ENCODE peak calls at places on chromosomes 12 and 14, in four cellular contexts. F is fibroblast of lung, N is H9, P is GM12878. O is an unnamed sample. For H3K9me3, the result is how much of the 10 kb centered on the place peaks cover.

GRCh38 chr12:47753021-47754001 is 5.4 kb downstream of the RAPGEF3 start:
- DNase-seq in P (no peak), F (no peak), N (peak), O (no peak)

GRCh38 chr14:70098257-70098809 is 90.4 kb downstream of the SLC8A3 start:
- DNase-seq in N (no peak), F (peak), P (no peak), O (no peak)

GRCh38 chr14:101957406-101958234 is 6.8 kb upstream of the DYNC1H1 start:
- DNase-seq in N (no peak), P (no peak), F (no peak), O (no peak)

GRCh38 chr12:131929530-131930456 is 717 bp downstream of the PUS1 start:
- DNase-seq in F (peak), P (no peak), N (peak), O (peak)

GRCh38 chr12:69464433-69464832 is 5.8 kb upstream of the FRS2 start:
- DNase-seq in N (no peak), P (no peak), F (no peak), O (no peak)

GRCh38 chr12:120394483-120395367 is 25.8 kb upstream of the MSI1 start:
- DNase-seq in P (no peak), N (peak), F (no peak), O (no peak)

GRCh38 chr12:116736962-116737773 is 701 bp downstream of the SPRING1 start:
- DNase-seq in P (no peak), F (no peak), N (no peak), O (no peak)

GRCh38 chr14:57575482-57575881 is 81.8 kb upstream of the CCDC198 start:
- DNase-seq in F (no peak), N (no peak), P (no peak), O (no peak)

GRCh38 chr12:2092890-2093289 is 40.1 kb downstream of the CACNA1C start:
- DNase-seq in P (no peak), F (peak), N (no peak), O (no peak)

GRCh38 chr14:76985021-76985420 is 43.5 kb downstream of the IRF2BPL start:
- DNase-seq in P (no peak), N (no peak), F (peak), O (no peak)

GRCh38 chr12:71431991-71432390 is 7.6 kb upstream of the LGR5 start:
- DNase-seq in P (no peak), F (no peak), N (no peak), O (no peak)

GRCh38 chr14:68961781-68962584 is 17.1 kb downstream of the ACTN1 start:
- DNase-seq in F (peak), P (no peak), N (peak), O (no peak)

GRCh38 chr14:100868621-100869370 is 34.7 kb downstream of the RTL1 start:
- DNase-seq in N (no peak), P (no peak), F (no peak), O (no peak)

GRCh38 chr12:27822076-27822712 is 42.2 kb upstream of the MANSC4 start:
- DNase-seq in F (peak), N (no peak), P (peak), O (peak)

GRCh38 chr12:90977224-90977623 is 22.2 kb upstream of the CCER1 start:
- DNase-seq in N (no peak), P (no peak), F (no peak), O (no peak)

GRCh38 chr12:48104531-48104930 is 1.3 kb downstream of the SENP1 start:
- DNase-seq in N (no peak), F (no peak), P (no peak), O (peak)

GRCh38 chr14:30957813-30958370 is 67.6 kb upstream of the AP4S1 start:
- DNase-seq in N (no peak), P (peak), F (no peak), O (no peak)

GRCh38 chr12:109291531-109292341 is 17.3 kb downstream of the FOXN4 start:
- DNase-seq in N (peak), P (no peak), F (peak), O (no peak)

GRCh38 chr14:54502602-54503001 is 7.1 kb upstream of the CGRRF1 start:
- DNase-seq in F (no peak), P (no peak), N (no peak), O (no peak)

GRCh38 chr12:14885718-14886201 is at the start of gene MGP:
- DNase-seq in P (no peak), F (peak), N (no peak), O (no peak)

GRCh38 chr12:52798671-52799497 is 3.0 kb upstream of the KRT3 start:
- DNase-seq in N (no peak), F (peak), P (no peak), O (no peak)

GRCh38 chr12:2095878-2096277 is 43.1 kb downstream of the CACNA1C start:
- DNase-seq in N (no peak), P (no peak), F (no peak), O (no peak)

GRCh38 chr12:73950506-73950905 is 587.1 kb upstream of the ATXN7L3B start:
- DNase-seq in F (no peak), N (no peak), P (no peak), O (no peak)

GRCh38 chr12:116376354-116377193 is 99.1 kb upstream of the MED13L start:
- DNase-seq in N (no peak), P (no peak), F (peak), O (no peak)

GRCh38 chr14:71415404-71415690 is 508.1 kb downstream of the PCNX1 start:
- DNase-seq in P (no peak), N (no peak), F (peak), O (no peak)

GRCh38 chr14:35405304-35405996 is 901 bp upstream of the NFKBIA start:
- DNase-seq in P (no peak), F (no peak), N (no peak), O (no peak)

GRCh38 chr12:49942921-49943662 is 7.4 kb upstream of the AQP2 start:
- DNase-seq in N (peak), P (no peak), F (no peak), O (no peak)

GRCh38 chr14:101069666-101070362 is 166.3 kb upstream of the RTL1 start:
- DNase-seq in P (no peak), F (no peak), N (peak), O (no peak)

GRCh38 chr12:75444444-75445136 is 36.0 kb upstream of the GLIPR1 start:
- DNase-seq in P (no peak), F (peak), N (no peak), O (no peak)

GRCh38 chr12:109770861-109771670 is 57.4 kb downstream of the FAM222A start:
- DNase-seq in N (peak), F (no peak), P (no peak), O (no peak)

GRCh38 chr12:124109760-124110159 is 136.7 kb downstream of the ZNF664 start:
- DNase-seq in F (no peak), N (peak), P (peak), O (peak)

GRCh38 chr12:4025420-4026358 is 152.5 kb upstream of the PARP11 start:
- DNase-seq in F (no peak), P (no peak), N (peak), O (no peak)

GRCh38 chr12:26832817-26833691 is at the start of gene ITPR2:
- DNase-seq in F (peak), N (peak), P (peak), O (peak)

GRCh38 chr12:128322341-128322740 is 55.4 kb downstream of the TMEM132C start:
- DNase-seq in P (no peak), N (no peak), F (no peak), O (no peak)

GRCh38 chr12:45518516-45519235 is 210.8 kb upstream of the ARID2 start:
- DNase-seq in P (no peak), N (no peak), F (no peak), O (no peak)

GRCh38 chr12:106416273-106416672 is 58.7 kb downstream of the POLR3B start:
- DNase-seq in F (peak), N (no peak), P (no peak), O (no peak)

GRCh38 chr12:107179883-107180282 is 86.5 kb upstream of the CRY1 start:
- DNase-seq in P (no peak), F (peak), N (no peak), O (no peak)

GRCh38 chr12:24719293-24719721 is 229.6 kb downstream of the BCAT1 start:
- DNase-seq in F (peak), P (no peak), N (no peak), O (no peak)

GRCh38 chr14:33271216-33271615 is 332.5 kb downstream of the NPAS3 start:
- DNase-seq in P (no peak), F (peak), N (no peak), O (no peak)

GRCh38 chr12:13130981-13131380 is 27.5 kb upstream of the GSG1 start:
- DNase-seq in N (no peak), P (no peak), F (peak), O (no peak)

GRCh38 chr12:13133886-13134285 is 30.4 kb upstream of the GSG1 start:
- DNase-seq in N (no peak), F (no peak), P (no peak), O (no peak)

DNA sequence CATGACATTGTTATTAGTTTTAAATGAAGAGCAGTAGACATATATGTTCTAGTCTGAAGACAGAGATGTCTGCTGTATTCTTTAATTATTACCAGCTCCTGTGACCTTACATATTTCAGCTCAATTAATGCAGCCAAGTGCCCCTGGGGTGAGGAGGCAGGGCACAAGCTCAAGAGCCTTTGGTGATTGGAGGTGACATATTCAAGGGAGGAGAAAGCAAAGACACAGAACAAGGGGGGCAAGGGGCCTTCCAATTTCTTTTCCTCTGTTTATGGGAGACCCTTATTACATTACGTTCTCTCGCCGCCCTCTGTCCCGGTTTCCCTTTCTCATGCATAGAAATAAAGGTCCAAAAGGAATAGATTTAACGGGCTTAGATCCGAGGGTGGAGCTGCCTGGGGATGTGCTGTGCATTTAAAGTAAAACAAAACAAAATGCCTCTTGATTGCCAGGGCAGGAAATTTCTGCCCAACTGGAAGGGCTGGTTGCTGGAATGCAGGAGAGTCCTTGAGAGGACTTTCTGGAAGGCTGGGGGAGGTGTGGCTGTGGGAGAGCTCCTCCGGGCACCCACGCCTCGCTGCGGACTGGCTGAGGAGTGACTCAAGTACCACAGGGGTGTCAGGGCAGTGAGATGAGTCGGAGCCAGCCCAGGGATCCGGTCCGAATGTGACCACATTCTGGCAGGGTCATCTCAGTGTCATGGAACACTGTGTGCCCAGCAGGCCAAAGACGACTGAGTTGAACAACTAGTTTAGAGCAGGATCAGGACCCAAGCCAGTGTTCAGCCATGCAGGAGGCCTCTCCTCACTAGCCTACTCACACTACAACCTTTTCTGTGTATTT is 32.1 kb upstream of the GSG1 start:
- DNase-seq in N (peak), P (no peak), F (peak), O (no peak)
- TF ChIP-seq CTCF in N (no peak), P (no peak), F (no peak), O (no peak)

GRCh38 chr12:34598352-34598827 is 576.1 kb downstream of the ALG10 start:
- DNase-seq in F (no peak), N (no peak), P (no peak), O (no peak)

GRCh38 chr12:34598851-34599529 is 576.7 kb downstream of the ALG10 start:
- DNase-seq in N (no peak), P (no peak), F (no peak), O (no peak)

GRCh38 chr12:34595749-34596733 is 573.7 kb downstream of the ALG10 start:
- DNase-seq in P (no peak), N (no peak), F (no peak), O (no peak)

GRCh38 chr12:34599530-34600513 is 577.5 kb downstream of the ALG10 start:
- DNase-seq in N (no peak), P (no peak), F (no peak), O (no peak)

DNA sequence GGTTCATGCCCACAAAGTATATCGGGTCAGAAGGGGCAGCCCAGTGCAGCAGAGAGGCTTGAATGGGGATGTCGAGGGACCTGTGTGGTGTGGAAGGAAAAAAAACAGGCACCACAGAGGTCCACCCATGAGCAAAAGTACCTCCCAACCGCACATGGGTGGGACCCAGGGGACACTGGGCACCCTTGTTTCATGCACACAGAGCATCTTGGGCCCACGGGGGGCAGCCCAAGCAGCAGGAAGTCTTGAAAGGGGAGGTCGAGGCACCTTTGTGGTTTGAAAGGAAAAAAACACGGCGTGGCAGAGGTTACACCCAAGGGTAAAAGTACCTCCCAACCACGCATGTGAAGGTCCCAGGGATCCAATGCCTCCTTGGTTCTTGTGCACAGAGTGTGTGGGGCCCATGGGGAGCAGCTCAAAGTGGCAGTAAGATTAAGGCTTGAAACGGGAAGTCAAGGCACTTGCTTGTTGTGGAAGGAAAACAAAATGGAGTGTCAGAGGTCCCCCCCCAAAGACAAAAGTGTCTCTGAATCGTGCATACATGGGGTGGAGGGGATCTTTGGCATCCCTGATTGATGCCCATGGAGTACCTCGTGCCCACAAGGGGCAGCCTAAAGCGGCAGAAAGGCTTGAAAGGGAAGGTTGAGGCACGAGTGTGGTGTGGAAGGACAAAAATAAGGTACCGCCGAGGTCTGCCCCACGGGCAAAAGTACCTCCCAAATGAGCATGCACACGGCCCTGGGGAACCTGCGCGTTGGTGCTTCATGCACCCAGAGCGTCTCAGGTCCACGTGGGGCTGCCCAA is 575.5 kb downstream of the ALG10 start:
- DNase-seq in N (no peak), P (no peak), F (no peak), O (no peak)
- H3K9me3 ChIP-seq in N (half or more), P (under half), F (under half), O (under half)

GRCh38 chr14:103607039-103607668 is 21.9 kb upstream of the KLC1 start:
- DNase-seq in F (peak), N (peak), P (peak), O (peak)
- TF ChIP-seq CTCF in F (peak), N (peak), P (peak), O (peak)

GRCh38 chr12:34391771-34392581 is 369.7 kb downstream of the ALG10 start:
- DNase-seq in P (no peak), F (no peak), N (no peak), O (no peak)
- H3K9me3 ChIP-seq in P (under half), F (under half), N (half or more), O (under half)

DNA sequence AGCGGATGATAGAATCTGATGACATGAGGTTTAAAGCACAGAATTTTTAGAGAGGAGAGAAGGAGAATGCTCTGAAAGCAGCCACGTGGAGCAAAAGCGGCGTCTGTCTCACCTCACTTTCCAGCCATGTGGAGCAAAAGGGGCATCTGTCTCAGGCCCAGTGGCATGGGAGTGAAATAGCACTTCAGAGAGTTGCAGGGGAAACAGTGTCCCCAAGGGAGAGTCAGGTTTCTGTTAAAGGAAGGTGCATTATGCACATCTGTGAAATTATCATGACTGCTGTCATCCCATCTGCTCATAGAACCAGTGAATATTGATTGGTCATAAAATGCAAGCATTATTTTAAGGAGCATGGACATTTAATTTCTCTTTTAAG is 123.9 kb downstream of the BICD1 start:
- DNase-seq in P (no peak), F (no peak), N (no peak), O (peak)
- TF ChIP-seq CTCF in P (no peak), F (no peak), N (no peak), O (no peak)

GRCh38 chr14:98122527-98122926 is 1149.5 kb downstream of the BCL11B start:
- DNase-seq in N (no peak), P (no peak), F (no peak), O (no peak)

GRCh38 chr14:98114122-98114895 is 1157.7 kb downstream of the BCL11B start:
- DNase-seq in F (peak), P (no peak), N (no peak), O (no peak)

GRCh38 chr14:98119739-98120138 is 1152.3 kb downstream of the BCL11B start:
- DNase-seq in N (no peak), P (no peak), F (no peak), O (no peak)

GRCh38 chr14:98120831-98121464 is 1151.0 kb downstream of the BCL11B start:
- DNase-seq in F (no peak), N (no peak), P (no peak), O (no peak)

GRCh38 chr14:98118749-98119148 is 1153.2 kb downstream of the BCL11B start:
- DNase-seq in P (no peak), N (no peak), F (no peak), O (no peak)
- H3K9me3 ChIP-seq in P (under half), N (under half), F (under half), O (under half)

GRCh38 chr14:93984987-93985410 is 8.6 kb upstream of the ASB2 start:
- DNase-seq in F (peak), P (no peak), N (peak), O (no peak)
- TF ChIP-seq CTCF in F (peak), P (peak), N (peak), O (peak)

GRCh38 chr14:84442481-84442880 is 1087.5 kb upstream of the FLRT2 start:
- DNase-seq in P (no peak), F (no peak), N (no peak), O (no peak)
- H3K9me3 ChIP-seq in P (under half), F (under half), N (under half), O (under half)